ENCODE peak calls at places on chromosomes 16 and 17, in ten cellular contexts. S, N, J, I, R, U, T, F, Z and Y are unnamed samples.

GRCh38 chr16:69319381-69319780 is 8.2 kb downstream of the VPS4A start:
- DNase-seq in S (no peak), T (no peak), J (no peak), N (no peak), I (no peak), U (no peak), R (no peak), Z (no peak), F (no peak), Y (no peak)

GRCh38 chr17:67624886-67625656 is 92.7 kb upstream of the NOL11 start:
- DNase-seq in T (peak), U (no peak), N (no peak), I (no peak), Z (no peak), F (no peak), R (no peak), J (no peak), S (no peak), Y (peak)

GRCh38 chr17:33469911-33470310 is 176.8 kb upstream of the ASIC2 start:
- DNase-seq in N (no peak), S (no peak), F (peak), J (peak), I (peak), T (no peak), Z (no peak), U (no peak), R (no peak), Y (peak)

GRCh38 chr16:2142942-2143868 is 5.2 kb upstream of the RAB26 start:
- DNase-seq in F (no peak), S (no peak), I (peak), R (no peak), T (no peak), Z (no peak), N (no peak), J (no peak), U (no peak), Y (peak)

GRCh38 chr16:49442805-49443204 is 69.2 kb downstream of the C16orf78 start:
- DNase-seq in J (no peak), U (no peak), F (no peak), N (no peak), R (no peak), I (no peak), T (no peak), S (no peak), Z (no peak), Y (no peak)

GRCh38 chr16:77009453-77009852 is 181.5 kb upstream of the MON1B start:
- DNase-seq in S (no peak), F (no peak), Z (no peak), T (no peak), R (no peak), I (no peak), J (no peak), N (no peak), U (no peak), Y (no peak)

GRCh38 chr16:84672276-84673202 is 24.2 kb downstream of the KLHL36 start:
- DNase-seq in N (peak), S (peak), F (peak), U (peak), R (peak), J (peak), Z (peak), T (peak), I (peak), Y (peak)

GRCh38 chr17:80129006-80129565 is 17.8 kb downstream of the EIF4A3 start:
- DNase-seq in U (no peak), J (no peak), N (no peak), T (no peak), S (no peak), F (peak), R (no peak), Z (no peak), I (no peak), Y (no peak)

GRCh38 chr16:26371349-26371869 is 679.6 kb downstream of the HS3ST4 start:
- DNase-seq in S (no peak), I (no peak), R (no peak), J (no peak), U (no peak), T (no peak), Z (no peak), F (no peak), N (no peak), Y (no peak)

GRCh38 chr16:84281077-84281476 is 13.6 kb upstream of the WFDC1 start:
- DNase-seq in F (peak), U (no peak), T (no peak), I (peak), S (peak), R (no peak), N (no peak), Z (no peak), J (peak), Y (no peak)

GRCh38 chr17:41141361-41141760 is 1.0 kb upstream of the KRTAP4-6 start:
- DNase-seq in S (no peak), U (no peak), Z (no peak), I (no peak), F (no peak), N (no peak), R (no peak), J (no peak), T (no peak), Y (no peak)

GRCh38 chr16:17444658-17445057 is 26.1 kb downstream of the XYLT1 start:
- DNase-seq in I (no peak), U (no peak), N (no peak), J (no peak), Z (no peak), T (no peak), R (no peak), S (no peak), F (no peak), Y (no peak)

GRCh38 chr16:11250091-11250785 is 5.8 kb downstream of the SOCS1 start:
- DNase-seq in U (no peak), N (no peak), I (peak), J (no peak), T (peak), R (no peak), F (no peak), S (peak), Z (no peak), Y (no peak)